ENCODE peak calls at places on chromosomes 4 and X, in four cellular contexts. F, T, P and Y are unnamed samples.
A peak's percentile ranks its signal among the peaks of the same experiment; 100 is the strongest.

GRCh38 chr4:42632653-42633382 is 24.1 kb downstream of the ATP8A1 start:
- DNase-seq in P (no peak), T (no peak), F (no peak), Y (no peak)

GRCh38 chr4:49018718-49019295 is 32.7 kb downstream of the CWH43 start:
- DNase-seq in P (no peak), T (no peak), F (no peak), Y (no peak)

GRCh38 chrX:46683023-46683422 is 75.9 kb downstream of the SLC9A7 start:
- DNase-seq in P (peak; percentile 0), T (no peak), F (no peak), Y (no peak)

GRCh38 chr4:158208931-158209640 is 1.2 kb upstream of the TMEM144 start:
- DNase-seq in T (no peak), P (no peak), F (no peak), Y (no peak)

GRCh38 chrX:120419465-120419864 is 49.6 kb downstream of the LAMP2 start:
- DNase-seq in F (no peak), T (no peak), P (no peak), Y (no peak)

GRCh38 chr4:931960-932712 is at the start of the genes GAK and TMEM175:
- DNase-seq in T (peak; percentile 97), P (peak; percentile 86), F (peak; percentile 87), Y (peak; percentile 99)

GRCh38 chr4:126071346-126072333 is 756.9 kb downstream of the FAT4 start:
- DNase-seq in P (peak; percentile 11), F (no peak), T (no peak), Y (no peak)

GRCh38 chr4:158938462-158939044 is 164.3 kb upstream of the RAPGEF2 start:
- DNase-seq in F (no peak), P (no peak), T (no peak), Y (no peak)

GRCh38 chr4:82437285-82438005 is 7.1 kb downstream of the ENOPH1 start:
- DNase-seq in F (no peak), T (no peak), P (no peak), Y (peak; percentile 14)

GRCh38 chr4:77564231-77564630 is 41.4 kb upstream of the CXCL13 start:
- DNase-seq in F (no peak), T (no peak), P (no peak), Y (no peak)

GRCh38 chr4:109921384-109921808 is 8.7 kb downstream of the EGF start:
- DNase-seq in P (no peak), T (no peak), F (no peak), Y (no peak)

GRCh38 chr4:8201341-8201781 is 2.3 kb downstream of the SH3TC1 start:
- DNase-seq in F (peak; percentile 45), T (no peak), P (no peak), Y (no peak)

GRCh38 chrX:45849261-45849660 is 648.6 kb upstream of the DIPK2B start:
- DNase-seq in P (peak; percentile 61), T (no peak), F (no peak), Y (peak; percentile 28)

GRCh38 chrX:103585421-103586313 is at the start of gene TCEAL4:
- DNase-seq in F (no peak), T (peak; percentile 52), P (no peak), Y (peak; percentile 76)

GRCh38 chr4:42816189-42816588 is 76.3 kb upstream of the GRXCR1 start:
- DNase-seq in P (no peak), F (no peak), T (no peak), Y (no peak)

GRCh38 chr4:156294577-156294976 is 340.9 kb upstream of the CTSO start:
- DNase-seq in F (no peak), T (no peak), P (peak; percentile 35), Y (peak; percentile 31)

GRCh38 chr4:2686379-2687265 is 69.5 kb downstream of the TNIP2 start:
- DNase-seq in F (no peak), P (no peak), T (no peak), Y (no peak)

GRCh38 chr4:74805601-74806000 is 11.3 kb upstream of the BTC start:
- DNase-seq in P (peak; percentile 45), T (no peak), F (no peak), Y (no peak)

GRCh38 chr4:26015133-26015651 is 101.2 kb downstream of the SMIM20 start:
- DNase-seq in T (no peak), P (no peak), F (no peak), Y (no peak)

DNA sequence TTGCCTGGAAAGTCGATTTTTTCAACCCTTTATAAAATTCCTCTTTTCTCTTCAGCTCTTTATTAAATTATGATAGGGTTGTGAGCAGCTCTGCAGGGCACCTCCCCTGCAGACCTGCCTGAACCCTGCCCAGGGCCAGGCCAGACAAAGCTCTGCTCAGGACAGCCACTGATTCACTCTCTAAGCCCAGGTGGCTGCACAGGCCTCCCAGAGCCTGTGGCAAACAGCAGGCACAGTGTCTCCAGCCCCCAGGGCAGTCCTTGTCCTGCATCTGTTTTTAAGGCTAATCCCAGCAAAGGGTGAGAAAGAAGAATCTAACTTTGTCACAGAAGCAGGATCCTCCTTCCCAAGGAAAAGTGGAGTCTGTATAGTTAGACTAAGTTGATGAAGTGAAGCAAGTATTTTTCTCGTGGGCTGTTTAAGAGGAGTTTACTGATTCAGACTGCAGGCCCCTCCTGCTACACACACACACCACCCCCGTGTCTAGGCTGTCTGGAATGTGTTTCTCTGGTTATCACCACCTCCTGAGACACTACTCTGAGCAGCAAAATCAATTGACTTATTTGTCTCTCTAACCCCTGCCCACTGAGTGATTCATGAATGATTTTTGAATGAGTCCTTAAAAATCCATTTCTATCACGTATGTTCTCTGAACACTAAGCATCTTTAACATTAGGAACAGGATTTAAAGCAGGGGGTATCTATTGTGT is 101.7 kb downstream of the CHIC2 start:
- DNase-seq in T (no peak), F (no peak), P (no peak), Y (no peak)
- TF ChIP-seq SUZ12 in T (no peak), F (no peak), P (no peak), Y (no peak)

DNA sequence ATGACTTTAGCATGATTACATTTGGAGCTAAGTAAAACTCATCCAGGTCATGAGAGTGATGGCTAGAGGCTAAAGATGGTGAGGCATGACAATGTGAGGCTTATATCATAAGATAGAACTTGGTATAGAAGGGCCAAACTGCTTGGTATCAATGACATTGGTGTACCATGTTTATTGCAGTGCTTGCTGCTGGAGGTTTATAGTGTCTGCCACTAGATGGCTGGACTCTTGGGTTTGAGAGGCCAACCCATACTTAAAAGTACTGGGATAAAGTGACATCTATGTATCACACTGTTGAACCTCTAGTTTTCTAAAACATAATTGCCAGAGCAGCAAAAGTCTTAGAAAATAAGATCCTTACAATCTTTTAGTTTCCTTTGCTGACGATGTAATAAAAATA is 83.0 kb upstream of the TACR3 start:
- DNase-seq in F (no peak), T (no peak), P (no peak), Y (no peak)
- TF ChIP-seq SP1 in F (no peak), T (no peak), P (no peak), Y (no peak)

DNA sequence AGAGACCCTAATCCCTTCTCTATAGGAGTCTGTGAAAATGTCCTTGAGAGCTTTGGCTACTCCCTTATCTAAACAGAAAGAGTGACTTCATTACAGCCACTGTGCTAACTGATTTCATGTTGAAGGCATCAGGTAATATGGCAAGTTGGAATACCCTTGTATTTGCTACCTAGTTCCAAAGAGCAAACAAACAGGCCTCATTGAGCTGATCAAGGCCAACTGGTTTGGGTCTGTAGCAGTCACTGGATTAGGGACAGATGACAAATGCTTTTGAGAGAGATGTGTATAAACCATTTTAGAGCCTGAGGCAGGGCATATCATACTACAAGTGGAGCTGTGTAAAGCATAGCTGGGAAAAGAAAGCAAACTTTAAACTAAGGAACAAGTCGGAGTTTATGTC is 22.9 kb upstream of the PDLIM5 start:
- DNase-seq in P (peak; percentile 96), T (no peak), F (no peak), Y (no peak)
- TF ChIP-seq SUZ12 in P (no peak), T (no peak), F (no peak), Y (no peak)

GRCh38 chr4:186132577-186133277 is 28.2 kb downstream of the FAM149A start:
- DNase-seq in P (no peak), T (no peak), F (no peak), Y (peak; percentile 18)
- TF ChIP-seq SP1 in P (no peak), T (no peak), F (no peak), Y (no peak)

GRCh38 chr4:31220921-31221320 is 500.8 kb downstream of the PCDH7 start:
- DNase-seq in F (no peak), P (no peak), T (no peak), Y (no peak)
- TF ChIP-seq SUZ12 in F (no peak), P (no peak), T (no peak), Y (no peak)

DNA sequence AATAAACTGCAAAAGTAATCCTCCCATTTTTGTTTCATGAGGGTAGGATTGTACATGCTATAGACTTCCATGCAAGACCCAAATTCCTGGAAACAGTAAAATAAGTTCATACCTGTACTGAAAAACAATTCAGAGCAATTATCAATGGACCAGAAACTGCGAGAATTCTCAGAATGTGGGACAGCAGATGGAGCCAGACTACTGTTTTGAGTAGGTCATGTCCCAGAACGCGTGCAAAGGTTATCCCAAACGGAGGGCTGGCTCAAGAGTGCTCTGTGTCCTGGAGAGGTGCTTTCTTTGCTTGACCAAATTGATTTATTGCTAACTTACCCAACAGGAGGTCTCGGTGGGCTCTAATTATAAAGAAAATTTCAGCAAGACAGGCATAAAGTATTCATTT is 1.7 kb upstream of the MAGEH1 start:
- DNase-seq in T (no peak), F (no peak), P (peak; percentile 3), Y (no peak)
- TF ChIP-seq SP1 in T (no peak), F (no peak), P (no peak), Y (no peak)